ENCODE peak calls at places on chromosomes 7 and 10, in eight cellular contexts. W, Q, T, F, I, K, A and D are unnamed samples.

GRCh38 chr10:1422275-1422674 is 315.1 kb downstream of the ADARB2 start:
- DNase-seq in I (no peak), K (no peak), F (no peak), T (no peak), A (no peak), Q (no peak), W (no peak), D (no peak)

GRCh38 chr10:14173706-14174594 is 156.8 kb downstream of the FRMD4A start:
- DNase-seq in W (no peak), T (peak), A (no peak), F (no peak), Q (no peak), K (no peak), I (no peak), D (no peak)

GRCh38 chr10:102505462-102506115 is 1.8 kb downstream of the SUFU start:
- DNase-seq in Q (no peak), W (no peak), T (peak), A (no peak), I (no peak), F (no peak), K (no peak), D (no peak)

GRCh38 chr7:131586259-131586658 is 29.8 kb upstream of the PODXL start:
- DNase-seq in K (no peak), I (no peak), A (peak), W (no peak), Q (no peak), F (no peak), T (no peak), D (no peak)

GRCh38 chr7:128091106-128091505 is 59.9 kb upstream of the LRRC4 start:
- DNase-seq in A (no peak), I (no peak), F (no peak), K (no peak), T (no peak), W (no peak), Q (no peak), D (no peak)

GRCh38 chr7:96719164-96719563 is 9.5 kb upstream of the SEM1 start:
- DNase-seq in F (no peak), A (no peak), T (no peak), Q (no peak), K (peak), I (peak), W (no peak), D (no peak)

GRCh38 chr10:36943534-36943933 is 181.9 kb upstream of the ANKRD30A start:
- DNase-seq in I (no peak), F (no peak), W (no peak), K (peak), Q (no peak), A (no peak), T (no peak), D (no peak)

GRCh38 chr10:96287392-96288105 is 16.2 kb upstream of the BLNK start:
- DNase-seq in W (no peak), A (no peak), K (no peak), T (peak), I (no peak), F (no peak), Q (no peak), D (no peak)

GRCh38 chr10:3825244-3825643 is 40.2 kb upstream of the KLF6 start:
- DNase-seq in W (no peak), K (no peak), F (no peak), Q (no peak), I (no peak), T (no peak), A (no peak), D (no peak)

GRCh38 chr7:73844131-73844547 is 1.8 kb upstream of the METTL27 start:
- DNase-seq in Q (no peak), I (no peak), W (no peak), A (no peak), T (no peak), F (no peak), K (no peak), D (no peak)

GRCh38 chr10:51231754-51232153 is 157.5 kb downstream of the PRKG1 start:
- DNase-seq in F (no peak), W (no peak), A (no peak), T (no peak), I (no peak), Q (no peak), K (no peak), D (no peak)

GRCh38 chr10:12067336-12067735 is 1.4 kb upstream of the DHTKD1 start:
- DNase-seq in Q (no peak), T (no peak), F (no peak), I (no peak), K (no peak), A (no peak), W (no peak), D (no peak)

GRCh38 chr10:69093933-69094332 is 6.0 kb downstream of the SRGN start:
- DNase-seq in W (no peak), I (no peak), F (no peak), K (no peak), T (no peak), Q (no peak), A (no peak), D (no peak)

GRCh38 chr7:155190608-155191536 is 106.8 kb upstream of the INSIG1 start:
- DNase-seq in W (no peak), T (no peak), F (peak), I (no peak), A (no peak), Q (peak), K (no peak), D (peak)

GRCh38 chr10:112896273-112896672 is 53.8 kb upstream of the TCF7L2 start:
- DNase-seq in T (no peak), F (no peak), Q (no peak), W (no peak), I (no peak), K (no peak), A (no peak), D (no peak)

GRCh38 chr10:42975558-42976352 is 101.1 kb upstream of the RET start:
- DNase-seq in W (no peak), Q (no peak), F (no peak), K (no peak), T (no peak), I (no peak), A (no peak), D (no peak)

GRCh38 chr7:151076863-151077704 is 3.5 kb downstream of the FASTK start:
- DNase-seq in K (no peak), T (no peak), Q (no peak), I (no peak), F (no peak), A (no peak), W (no peak), D (no peak)

GRCh38 chr7:35839860-35840854 is 39.3 kb downstream of the SEPTIN7 start:
- DNase-seq in K (no peak), F (no peak), T (no peak), Q (no peak), W (no peak), I (no peak), A (no peak), D (no peak)

GRCh38 chr10:28120043-28120749 is 121.3 kb upstream of the ODAD2 start:
- DNase-seq in W (no peak), I (no peak), T (no peak), A (no peak), F (no peak), K (no peak), Q (no peak), D (no peak)

GRCh38 chr10:11823122-11823988 is at the start of gene PROSER2:
- DNase-seq in Q (peak), I (no peak), K (no peak), A (peak), W (peak), T (peak), F (no peak), D (peak)

GRCh38 chr7:70694357-70694908 is 437.5 kb upstream of the GALNT17 start:
- DNase-seq in W (no peak), T (no peak), F (no peak), A (peak), K (peak), I (peak), Q (peak), D (no peak)

GRCh38 chr7:70734436-70734835 is 397.5 kb upstream of the GALNT17 start:
- DNase-seq in T (no peak), Q (no peak), A (no peak), W (no peak), K (no peak), F (no peak), I (no peak), D (no peak)

GRCh38 chr7:104552102-104552501 is 223.7 kb downstream of the LHFPL3 start:
- DNase-seq in Q (no peak), I (no peak), K (no peak), T (no peak), W (no peak), F (no peak), A (peak), D (peak)